ENCODE peak calls at places on chromosomes 1 and 21, in nine cellular contexts. One of them, this sample, is unnamed.

GRCh38 chr1:29298175-29298720 is 61.9 kb downstream of the PTPRU start:
- DNase-seq in right atrium auricular region: no peak
- DNase-seq in activated CD4-positive, alpha-beta T cell treated with anti-CD3 and anti-CD28 coated beads for 36 hours: no peak
- DNase-seq in uterus: no peak
- DNase-seq in HL-60: no peak
- DNase-seq in NCI-H1436 treated with DMSO at 0.1 percent for 48 hours: no peak
- DNase-seq in B cell: no peak
- DNase-seq in HTR-8/SVneo: no peak
- DNase-seq in effector memory CD8-positive, alpha-beta T cell: no peak
- DNase-seq in this sample: no peak

GRCh38 chr1:159122005-159122621 is 45.5 kb upstream of the AIM2 start:
- DNase-seq in right atrium auricular region: no peak
- DNase-seq in activated CD4-positive, alpha-beta T cell treated with anti-CD3 and anti-CD28 coated beads for 36 hours: no peak
- DNase-seq in uterus: no peak
- DNase-seq in HL-60: no peak
- DNase-seq in NCI-H1436 treated with DMSO at 0.1 percent for 48 hours: no peak
- DNase-seq in B cell: no peak
- DNase-seq in HTR-8/SVneo: peak
- DNase-seq in effector memory CD8-positive, alpha-beta T cell: no peak
- DNase-seq in this sample: no peak

GRCh38 chr1:172657586-172657985 is 1.3 kb upstream of the FASLG start:
- DNase-seq in right atrium auricular region: no peak
- DNase-seq in activated CD4-positive, alpha-beta T cell treated with anti-CD3 and anti-CD28 coated beads for 36 hours: no peak
- DNase-seq in uterus: no peak
- DNase-seq in HL-60: no peak
- DNase-seq in NCI-H1436 treated with DMSO at 0.1 percent for 48 hours: no peak
- DNase-seq in B cell: no peak
- DNase-seq in HTR-8/SVneo: no peak
- DNase-seq in effector memory CD8-positive, alpha-beta T cell: no peak
- DNase-seq in this sample: no peak

GRCh38 chr1:197902454-197903195 is at the start of gene C1orf53:
- DNase-seq in right atrium auricular region: peak
- DNase-seq in activated CD4-positive, alpha-beta T cell treated with anti-CD3 and anti-CD28 coated beads for 36 hours: peak
- DNase-seq in uterus: peak
- DNase-seq in HL-60: peak
- DNase-seq in NCI-H1436 treated with DMSO at 0.1 percent for 48 hours: peak
- DNase-seq in B cell: peak
- DNase-seq in HTR-8/SVneo: peak
- DNase-seq in effector memory CD8-positive, alpha-beta T cell: peak
- DNase-seq in this sample: peak

GRCh38 chr1:184022651-184023050 is 14.9 kb downstream of the COLGALT2 start:
- DNase-seq in right atrium auricular region: no peak
- DNase-seq in activated CD4-positive, alpha-beta T cell treated with anti-CD3 and anti-CD28 coated beads for 36 hours: no peak
- DNase-seq in uterus: peak
- DNase-seq in HL-60: no peak
- DNase-seq in NCI-H1436 treated with DMSO at 0.1 percent for 48 hours: no peak
- DNase-seq in B cell: no peak
- DNase-seq in HTR-8/SVneo: no peak
- DNase-seq in effector memory CD8-positive, alpha-beta T cell: no peak
- DNase-seq in this sample: no peak

GRCh38 chr1:96487404-96487803 is 234.2 kb upstream of the PTBP2 start:
- DNase-seq in right atrium auricular region: no peak
- DNase-seq in activated CD4-positive, alpha-beta T cell treated with anti-CD3 and anti-CD28 coated beads for 36 hours: no peak
- DNase-seq in uterus: no peak
- DNase-seq in HL-60: no peak
- DNase-seq in NCI-H1436 treated with DMSO at 0.1 percent for 48 hours: no peak
- DNase-seq in B cell: no peak
- DNase-seq in HTR-8/SVneo: no peak
- DNase-seq in effector memory CD8-positive, alpha-beta T cell: no peak
- DNase-seq in this sample: no peak

GRCh38 chr1:34906756-34907155 is 22.7 kb downstream of the DLGAP3 start:
- DNase-seq in right atrium auricular region: no peak
- DNase-seq in activated CD4-positive, alpha-beta T cell treated with anti-CD3 and anti-CD28 coated beads for 36 hours: no peak
- DNase-seq in uterus: no peak
- DNase-seq in HL-60: no peak
- DNase-seq in NCI-H1436 treated with DMSO at 0.1 percent for 48 hours: no peak
- DNase-seq in B cell: no peak
- DNase-seq in HTR-8/SVneo: no peak
- DNase-seq in effector memory CD8-positive, alpha-beta T cell: no peak
- DNase-seq in this sample: no peak

GRCh38 chr21:17900990-17901385 is 81.8 kb upstream of the C21orf91 start:
- DNase-seq in right atrium auricular region: no peak
- DNase-seq in activated CD4-positive, alpha-beta T cell treated with anti-CD3 and anti-CD28 coated beads for 36 hours: no peak
- DNase-seq in uterus: no peak
- DNase-seq in HL-60: no peak
- DNase-seq in NCI-H1436 treated with DMSO at 0.1 percent for 48 hours: no peak
- DNase-seq in B cell: no peak
- DNase-seq in HTR-8/SVneo: no peak
- DNase-seq in effector memory CD8-positive, alpha-beta T cell: no peak
- DNase-seq in this sample: no peak

GRCh38 chr1:51063121-51063520 is 38.9 kb upstream of the C1orf185 start:
- DNase-seq in right atrium auricular region: no peak
- DNase-seq in activated CD4-positive, alpha-beta T cell treated with anti-CD3 and anti-CD28 coated beads for 36 hours: no peak
- DNase-seq in uterus: no peak
- DNase-seq in HL-60: no peak
- DNase-seq in NCI-H1436 treated with DMSO at 0.1 percent for 48 hours: no peak
- DNase-seq in B cell: no peak
- DNase-seq in HTR-8/SVneo: peak
- DNase-seq in effector memory CD8-positive, alpha-beta T cell: no peak
- DNase-seq in this sample: no peak

GRCh38 chr1:6889875-6890480 is 104.7 kb downstream of the CAMTA1 start:
- DNase-seq in right atrium auricular region: no peak
- DNase-seq in activated CD4-positive, alpha-beta T cell treated with anti-CD3 and anti-CD28 coated beads for 36 hours: peak
- DNase-seq in uterus: peak
- DNase-seq in HL-60: peak
- DNase-seq in NCI-H1436 treated with DMSO at 0.1 percent for 48 hours: no peak
- DNase-seq in B cell: no peak
- DNase-seq in HTR-8/SVneo: peak
- DNase-seq in effector memory CD8-positive, alpha-beta T cell: peak
- DNase-seq in this sample: no peak

GRCh38 chr1:168146160-168146539 is 9.4 kb upstream of the GPR161 start:
- DNase-seq in right atrium auricular region: no peak
- DNase-seq in activated CD4-positive, alpha-beta T cell treated with anti-CD3 and anti-CD28 coated beads for 36 hours: no peak
- DNase-seq in uterus: no peak
- DNase-seq in HL-60: no peak
- DNase-seq in NCI-H1436 treated with DMSO at 0.1 percent for 48 hours: no peak
- DNase-seq in B cell: no peak
- DNase-seq in HTR-8/SVneo: no peak
- DNase-seq in effector memory CD8-positive, alpha-beta T cell: no peak
- DNase-seq in this sample: no peak

GRCh38 chr1:51218570-51218969 is 17.5 kb upstream of the RNF11 start:
- DNase-seq in right atrium auricular region: no peak
- DNase-seq in activated CD4-positive, alpha-beta T cell treated with anti-CD3 and anti-CD28 coated beads for 36 hours: no peak
- DNase-seq in uterus: no peak
- DNase-seq in HL-60: no peak
- DNase-seq in NCI-H1436 treated with DMSO at 0.1 percent for 48 hours: no peak
- DNase-seq in B cell: no peak
- DNase-seq in HTR-8/SVneo: no peak
- DNase-seq in effector memory CD8-positive, alpha-beta T cell: no peak
- DNase-seq in this sample: no peak

GRCh38 chr21:44558695-44559094 is at the start of gene KRTAP10-3:
- DNase-seq in right atrium auricular region: no peak
- DNase-seq in activated CD4-positive, alpha-beta T cell treated with anti-CD3 and anti-CD28 coated beads for 36 hours: no peak
- DNase-seq in uterus: no peak
- DNase-seq in HL-60: no peak
- DNase-seq in NCI-H1436 treated with DMSO at 0.1 percent for 48 hours: no peak
- DNase-seq in B cell: no peak
- DNase-seq in HTR-8/SVneo: no peak
- DNase-seq in effector memory CD8-positive, alpha-beta T cell: no peak
- DNase-seq in this sample: no peak

GRCh38 chr1:209045326-209046057 is 538.0 kb upstream of the CAMK1G start:
- DNase-seq in right atrium auricular region: no peak
- DNase-seq in activated CD4-positive, alpha-beta T cell treated with anti-CD3 and anti-CD28 coated beads for 36 hours: no peak
- DNase-seq in uterus: no peak
- DNase-seq in HL-60: no peak
- DNase-seq in NCI-H1436 treated with DMSO at 0.1 percent for 48 hours: no peak
- DNase-seq in B cell: no peak
- DNase-seq in HTR-8/SVneo: peak
- DNase-seq in effector memory CD8-positive, alpha-beta T cell: no peak
- DNase-seq in this sample: no peak

GRCh38 chr1:163066686-163067085 is 2.5 kb upstream of the RGS4 start:
- DNase-seq in right atrium auricular region: no peak
- DNase-seq in activated CD4-positive, alpha-beta T cell treated with anti-CD3 and anti-CD28 coated beads for 36 hours: no peak
- DNase-seq in uterus: no peak
- DNase-seq in HL-60: no peak
- DNase-seq in NCI-H1436 treated with DMSO at 0.1 percent for 48 hours: no peak
- DNase-seq in B cell: no peak
- DNase-seq in HTR-8/SVneo: no peak
- DNase-seq in effector memory CD8-positive, alpha-beta T cell: no peak
- DNase-seq in this sample: no peak

GRCh38 chr1:39214998-39215873 is 10.7 kb downstream of the MACF1 start:
- DNase-seq in right atrium auricular region: no peak
- DNase-seq in activated CD4-positive, alpha-beta T cell treated with anti-CD3 and anti-CD28 coated beads for 36 hours: peak
- DNase-seq in uterus: no peak
- DNase-seq in HL-60: peak
- DNase-seq in NCI-H1436 treated with DMSO at 0.1 percent for 48 hours: no peak
- DNase-seq in B cell: peak
- DNase-seq in HTR-8/SVneo: no peak
- DNase-seq in effector memory CD8-positive, alpha-beta T cell: no peak
- DNase-seq in this sample: no peak

GRCh38 chr1:172342584-172343245 is 77.8 kb upstream of the C1orf105 start:
- DNase-seq in right atrium auricular region: no peak
- DNase-seq in activated CD4-positive, alpha-beta T cell treated with anti-CD3 and anti-CD28 coated beads for 36 hours: no peak
- DNase-seq in uterus: no peak
- DNase-seq in HL-60: no peak
- DNase-seq in NCI-H1436 treated with DMSO at 0.1 percent for 48 hours: no peak
- DNase-seq in B cell: no peak
- DNase-seq in HTR-8/SVneo: no peak
- DNase-seq in effector memory CD8-positive, alpha-beta T cell: no peak
- DNase-seq in this sample: no peak

GRCh38 chr1:218347713-218348627 is 2.8 kb downstream of the TGFB2 start:
- DNase-seq in right atrium auricular region: no peak
- DNase-seq in activated CD4-positive, alpha-beta T cell treated with anti-CD3 and anti-CD28 coated beads for 36 hours: no peak
- DNase-seq in uterus: no peak
- DNase-seq in HL-60: no peak
- DNase-seq in NCI-H1436 treated with DMSO at 0.1 percent for 48 hours: no peak
- DNase-seq in B cell: no peak
- DNase-seq in HTR-8/SVneo: peak
- DNase-seq in effector memory CD8-positive, alpha-beta T cell: no peak
- DNase-seq in this sample: peak

GRCh38 chr21:9758888-9759287 is 762.5 kb upstream of the TPTE start:
- DNase-seq in right atrium auricular region: no peak
- DNase-seq in activated CD4-positive, alpha-beta T cell treated with anti-CD3 and anti-CD28 coated beads for 36 hours: no peak
- DNase-seq in uterus: no peak
- DNase-seq in HL-60: no peak
- DNase-seq in NCI-H1436 treated with DMSO at 0.1 percent for 48 hours: no peak
- DNase-seq in B cell: no peak
- DNase-seq in HTR-8/SVneo: no peak
- DNase-seq in effector memory CD8-positive, alpha-beta T cell: no peak
- DNase-seq in this sample: no peak

GRCh38 chr1:115669002-115669673 is 27.4 kb downstream of the VANGL1 start:
- DNase-seq in right atrium auricular region: no peak
- DNase-seq in activated CD4-positive, alpha-beta T cell treated with anti-CD3 and anti-CD28 coated beads for 36 hours: no peak
- DNase-seq in uterus: no peak
- DNase-seq in HL-60: peak
- DNase-seq in NCI-H1436 treated with DMSO at 0.1 percent for 48 hours: no peak
- DNase-seq in B cell: no peak
- DNase-seq in HTR-8/SVneo: peak
- DNase-seq in effector memory CD8-positive, alpha-beta T cell: no peak
- DNase-seq in this sample: no peak

GRCh38 chr1:145975216-145975615 is 10.7 kb downstream of the POLR3GL start:
- DNase-seq in right atrium auricular region: peak
- DNase-seq in activated CD4-positive, alpha-beta T cell treated with anti-CD3 and anti-CD28 coated beads for 36 hours: no peak
- DNase-seq in uterus: no peak
- DNase-seq in HL-60: no peak
- DNase-seq in NCI-H1436 treated with DMSO at 0.1 percent for 48 hours: no peak
- DNase-seq in B cell: no peak
- DNase-seq in HTR-8/SVneo: no peak
- DNase-seq in effector memory CD8-positive, alpha-beta T cell: no peak
- DNase-seq in this sample: no peak

GRCh38 chr1:50969611-50970507 is at the start of gene CDKN2C:
- DNase-seq in right atrium auricular region: peak
- DNase-seq in activated CD4-positive, alpha-beta T cell treated with anti-CD3 and anti-CD28 coated beads for 36 hours: peak
- DNase-seq in uterus: peak
- DNase-seq in HL-60: peak
- DNase-seq in NCI-H1436 treated with DMSO at 0.1 percent for 48 hours: peak
- DNase-seq in B cell: peak
- DNase-seq in HTR-8/SVneo: peak
- DNase-seq in effector memory CD8-positive, alpha-beta T cell: peak
- DNase-seq in this sample: peak

GRCh38 chr1:76124196-76124595 is 49.6 kb downstream of the ST6GALNAC3 start:
- DNase-seq in right atrium auricular region: no peak
- DNase-seq in activated CD4-positive, alpha-beta T cell treated with anti-CD3 and anti-CD28 coated beads for 36 hours: no peak
- DNase-seq in uterus: no peak
- DNase-seq in HL-60: no peak
- DNase-seq in NCI-H1436 treated with DMSO at 0.1 percent for 48 hours: no peak
- DNase-seq in B cell: no peak
- DNase-seq in HTR-8/SVneo: no peak
- DNase-seq in effector memory CD8-positive, alpha-beta T cell: no peak
- DNase-seq in this sample: no peak

GRCh38 chr1:110677016-110677415 is 2.3 kb upstream of the KCNA3 start:
- DNase-seq in right atrium auricular region: no peak
- DNase-seq in activated CD4-positive, alpha-beta T cell treated with anti-CD3 and anti-CD28 coated beads for 36 hours: no peak
- DNase-seq in uterus: no peak
- DNase-seq in HL-60: no peak
- DNase-seq in NCI-H1436 treated with DMSO at 0.1 percent for 48 hours: no peak
- DNase-seq in B cell: no peak
- DNase-seq in HTR-8/SVneo: no peak
- DNase-seq in effector memory CD8-positive, alpha-beta T cell: no peak
- DNase-seq in this sample: no peak

GRCh38 chr1:14778882-14779594 is 180.6 kb downstream of the KAZN start:
- DNase-seq in right atrium auricular region: no peak
- DNase-seq in activated CD4-positive, alpha-beta T cell treated with anti-CD3 and anti-CD28 coated beads for 36 hours: peak
- DNase-seq in uterus: no peak
- DNase-seq in HL-60: peak
- DNase-seq in NCI-H1436 treated with DMSO at 0.1 percent for 48 hours: no peak
- DNase-seq in B cell: peak
- DNase-seq in HTR-8/SVneo: peak
- DNase-seq in effector memory CD8-positive, alpha-beta T cell: no peak
- DNase-seq in this sample: no peak

GRCh38 chr1:110148961-110149360 is 1.3 kb upstream of the SLC6A17 start:
- DNase-seq in right atrium auricular region: no peak
- DNase-seq in activated CD4-positive, alpha-beta T cell treated with anti-CD3 and anti-CD28 coated beads for 36 hours: no peak
- DNase-seq in uterus: no peak
- DNase-seq in HL-60: no peak
- DNase-seq in NCI-H1436 treated with DMSO at 0.1 percent for 48 hours: no peak
- DNase-seq in B cell: no peak
- DNase-seq in HTR-8/SVneo: no peak
- DNase-seq in effector memory CD8-positive, alpha-beta T cell: no peak
- DNase-seq in this sample: no peak

GRCh38 chr1:33852711-33853110 is 11.2 kb upstream of the HMGB4 start:
- DNase-seq in right atrium auricular region: no peak
- DNase-seq in activated CD4-positive, alpha-beta T cell treated with anti-CD3 and anti-CD28 coated beads for 36 hours: no peak
- DNase-seq in uterus: no peak
- DNase-seq in HL-60: no peak
- DNase-seq in NCI-H1436 treated with DMSO at 0.1 percent for 48 hours: no peak
- DNase-seq in B cell: no peak
- DNase-seq in HTR-8/SVneo: no peak
- DNase-seq in effector memory CD8-positive, alpha-beta T cell: no peak
- DNase-seq in this sample: no peak

GRCh38 chr1:107430540-107431228 is 289.8 kb downstream of the NTNG1 start:
- DNase-seq in right atrium auricular region: no peak
- DNase-seq in activated CD4-positive, alpha-beta T cell treated with anti-CD3 and anti-CD28 coated beads for 36 hours: peak
- DNase-seq in uterus: no peak
- DNase-seq in HL-60: peak
- DNase-seq in NCI-H1436 treated with DMSO at 0.1 percent for 48 hours: no peak
- DNase-seq in B cell: no peak
- DNase-seq in HTR-8/SVneo: peak
- DNase-seq in effector memory CD8-positive, alpha-beta T cell: no peak
- DNase-seq in this sample: peak

GRCh38 chr1:56473582-56474270 is 105.6 kb downstream of the PLPP3 start:
- DNase-seq in right atrium auricular region: no peak
- DNase-seq in activated CD4-positive, alpha-beta T cell treated with anti-CD3 and anti-CD28 coated beads for 36 hours: no peak
- DNase-seq in uterus: no peak
- DNase-seq in HL-60: no peak
- DNase-seq in NCI-H1436 treated with DMSO at 0.1 percent for 48 hours: no peak
- DNase-seq in B cell: no peak
- DNase-seq in HTR-8/SVneo: no peak
- DNase-seq in effector memory CD8-positive, alpha-beta T cell: no peak
- DNase-seq in this sample: no peak

GRCh38 chr1:178724734-178725602 is at the start of gene RALGPS2:
- DNase-seq in right atrium auricular region: no peak
- DNase-seq in activated CD4-positive, alpha-beta T cell treated with anti-CD3 and anti-CD28 coated beads for 36 hours: peak
- DNase-seq in uterus: peak
- DNase-seq in HL-60: peak
- DNase-seq in NCI-H1436 treated with DMSO at 0.1 percent for 48 hours: peak
- DNase-seq in B cell: peak
- DNase-seq in HTR-8/SVneo: peak
- DNase-seq in effector memory CD8-positive, alpha-beta T cell: peak
- DNase-seq in this sample: peak

This sample was measured in C1 segment of cervical spinal cord.